ENCODE peak calls at places on chromosomes 5 and 9, in nine cellular contexts. Y is CD8-positive, alpha-beta memory T cell; Z is MM.1S; D is WERI-Rb-1; R is A673; B is fibroblast of the aortic adventitia; N is H7; P is HCT116; L is fibroblast of lung. G is an unnamed sample.

GRCh38 chr9:4490705-4491620 is 695 bp downstream of the SLC1A1 start:
- DNase-seq in R (peak; percentile 27), L (peak; percentile 8), B (no peak), Y (no peak), Z (no peak), D (peak; percentile 14), N (peak; percentile 70), P (no peak), G (peak; percentile 24)

GRCh38 chr9:72203205-72203803 is 54.1 kb downstream of the GDA start:
- DNase-seq in B (peak; percentile 23), P (peak; percentile 28), N (peak; percentile 63), Z (peak; percentile 54), L (peak; percentile 20), Y (no peak), D (peak; percentile 49), R (peak; percentile 67), G (peak; percentile 50)

GRCh38 chr5:54845567-54845941 is 139.8 kb downstream of the ESM1 start:
- DNase-seq in D (peak; percentile 24), R (peak; percentile 91), B (peak; percentile 42), Z (no peak), P (no peak), Y (no peak), L (peak; percentile 52), N (no peak), G (no peak)

GRCh38 chr5:59656351-59657254 is 236.9 kb downstream of the PDE4D start:
- DNase-seq in D (peak; percentile 40), B (no peak), P (no peak), R (no peak), L (no peak), Y (no peak), Z (no peak), N (no peak), G (peak; percentile 21)

GRCh38 chr5:164376840-164377239 is 871.4 kb downstream of the MAT2B start:
- DNase-seq in P (no peak), Z (no peak), L (no peak), D (no peak), Y (no peak), N (no peak), B (peak; percentile 32), R (no peak), G (no peak)

GRCh38 chr9:91426123-91426745 is 2.6 kb upstream of the NFIL3 start:
- DNase-seq in Z (peak; percentile 85), Y (peak; percentile 29), L (peak; percentile 66), R (peak; percentile 60), D (no peak), B (peak; percentile 63), P (peak; percentile 51), N (peak; percentile 58), G (peak; percentile 59)

GRCh38 chr5:170178814-170179213 is 54.0 kb upstream of the C5orf58 start:
- DNase-seq in Y (no peak), L (no peak), N (no peak), D (no peak), R (no peak), P (no peak), Z (no peak), B (no peak), G (no peak)

GRCh38 chr5:62938927-62939326 is 360.3 kb downstream of the LRRC70 start:
- DNase-seq in R (peak; percentile 6), Z (no peak), P (no peak), D (no peak), B (no peak), N (no peak), Y (no peak), L (no peak), G (no peak)

GRCh38 chr9:98081477-98082219 is 25.1 kb downstream of the NANS start:
- DNase-seq in Y (no peak), Z (no peak), D (no peak), N (no peak), R (no peak), P (no peak), B (no peak), L (no peak), G (no peak)

GRCh38 chr5:139312075-139312474 is 18.5 kb downstream of the MATR3 start:
- DNase-seq in R (no peak), N (no peak), Z (no peak), B (no peak), Y (no peak), P (no peak), D (no peak), L (no peak), G (no peak)

GRCh38 chr9:100595391-100596199 is 17.7 kb downstream of the CAVIN4 start:
- DNase-seq in D (peak; percentile 56), Z (peak; percentile 53), R (peak; percentile 80), B (peak; percentile 83), N (peak; percentile 51), L (peak; percentile 71), P (peak; percentile 44), Y (peak; percentile 31), G (peak; percentile 42)

GRCh38 chr9:114470121-114470520 is 35.2 kb downstream of the WHRN start:
- DNase-seq in B (no peak), Z (no peak), N (no peak), R (no peak), D (no peak), L (no peak), Y (no peak), P (no peak), G (no peak)

GRCh38 chr9:13146838-13147237 is 132.7 kb downstream of the MPDZ start:
- DNase-seq in L (peak; percentile 77), N (no peak), Y (no peak), Z (no peak), D (no peak), B (no peak), R (no peak), P (no peak), G (no peak)

GRCh38 chr5:132386644-132387286 is 17.3 kb downstream of the SLC22A5 start:
- DNase-seq in D (peak; percentile 79), P (peak; percentile 46), B (peak; percentile 81), R (peak; percentile 72), Y (peak; percentile 73), Z (peak; percentile 79), N (peak; percentile 84), L (peak; percentile 77), G (peak; percentile 91)

GRCh38 chr5:132389453-132390286 is 20.2 kb downstream of the SLC22A5 start:
- DNase-seq in R (peak; percentile 72), N (no peak), P (peak; percentile 99), B (peak; percentile 99), L (peak; percentile 98), Z (no peak), D (no peak), Y (no peak), G (no peak)

GRCh38 chr5:132388244-132389050 is 18.9 kb downstream of the SLC22A5 start:
- DNase-seq in B (peak; percentile 81), Y (no peak), Z (peak; percentile 48), D (no peak), N (no peak), L (peak; percentile 90), P (no peak), R (no peak), G (no peak)

GRCh38 chr5:132389051-132389331 is 19.5 kb downstream of the SLC22A5 start:
- DNase-seq in N (no peak), D (no peak), R (no peak), Z (no peak), L (no peak), P (no peak), B (no peak), Y (no peak), G (no peak)

DNA sequence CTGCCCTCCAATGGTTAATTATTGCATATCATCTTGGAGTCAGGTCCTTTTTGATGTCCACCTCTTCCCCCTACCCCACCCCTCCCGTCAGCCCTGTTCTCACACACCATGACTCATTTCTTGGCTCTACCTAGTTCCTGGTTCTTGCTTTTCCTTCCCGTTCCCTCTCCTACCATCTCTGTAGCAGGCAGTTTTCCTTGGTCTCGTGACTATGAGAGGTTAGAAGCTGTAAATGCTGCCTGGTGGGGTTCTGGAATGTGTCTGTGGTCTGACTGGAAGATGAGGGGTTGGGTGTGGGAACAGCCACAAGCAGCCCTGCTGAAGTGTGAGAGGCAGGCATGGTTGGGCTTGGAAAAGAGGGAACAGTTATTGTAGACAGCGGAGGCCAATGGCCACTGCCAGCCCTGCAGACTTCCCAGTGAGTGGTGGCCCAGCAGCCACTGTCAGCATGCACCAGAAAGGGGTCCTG is 18.2 kb downstream of the SLC22A5 start:
- DNase-seq in N (no peak), Y (no peak), R (no peak), D (no peak), P (peak; percentile 81), L (peak; percentile 99), Z (no peak), B (peak; percentile 99), G (no peak)
- H3K4me3 ChIP-seq in N (no peak overlapping the region), Y (no peak overlapping the region), R (no peak overlapping the region), D (no peak overlapping the region), P (peak overlapping the region; percentile 26), L (no peak overlapping the region), Z (no peak overlapping the region), B (peak overlapping the region; percentile 22), G (no peak overlapping the region)

DNA sequence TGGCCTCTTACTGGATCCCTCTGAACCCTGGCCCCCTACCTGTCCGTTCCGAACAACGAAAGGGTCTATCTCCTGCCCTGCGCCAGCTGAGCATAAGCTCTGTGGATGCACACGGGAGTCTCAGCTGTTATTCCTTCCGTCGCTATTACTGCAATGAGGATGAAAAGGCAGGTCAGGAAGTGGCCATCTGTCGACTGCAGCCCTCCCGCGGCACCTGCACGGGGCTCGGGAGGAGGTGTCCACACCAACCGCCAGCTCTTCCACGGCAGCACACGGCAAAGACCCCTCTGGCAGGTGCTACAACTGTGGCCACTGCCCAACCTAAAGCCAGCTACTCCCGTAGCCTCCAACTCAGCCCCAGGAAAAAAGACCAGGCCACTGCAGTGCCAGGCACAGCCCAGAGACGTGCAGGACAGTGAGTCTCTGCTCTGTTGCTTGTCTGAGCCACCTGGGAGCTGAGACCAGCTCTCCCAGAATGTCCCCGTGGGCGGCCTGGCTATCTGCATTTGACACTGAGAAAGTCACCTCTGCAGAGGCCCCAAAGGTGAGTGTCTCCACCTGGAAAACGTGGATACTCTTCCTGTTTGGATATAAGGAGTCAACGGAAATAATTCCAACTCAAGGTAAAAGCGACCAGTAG is 19.1 kb downstream of the CAMSAP1 start:
- DNase-seq in Y (no peak), Z (no peak), P (no peak), N (no peak), L (no peak), B (no peak), D (peak; percentile 59), R (no peak), G (no peak)
- H3K4me3 ChIP-seq in Y (peak overlapping the region; percentile 24), Z (no peak overlapping the region), P (no peak overlapping the region), N (no peak overlapping the region), L (no peak overlapping the region), B (no peak overlapping the region), D (peak overlapping the region; percentile 24), R (no peak overlapping the region), G (no peak overlapping the region)

GRCh38 chr9:88531920-88532319 is 3.1 kb upstream of the NXNL2 start:
- DNase-seq in L (no peak), D (no peak), R (peak; percentile 46), N (peak; percentile 62), P (no peak), Z (no peak), Y (no peak), B (no peak), G (no peak)
- H3K4me3 ChIP-seq in L (no peak overlapping the region), D (no peak overlapping the region), R (peak overlapping the region; percentile 53), N (peak overlapping the region; percentile 30), P (no peak overlapping the region), Z (no peak overlapping the region), Y (no peak overlapping the region), B (no peak overlapping the region), G (no peak overlapping the region)

DNA sequence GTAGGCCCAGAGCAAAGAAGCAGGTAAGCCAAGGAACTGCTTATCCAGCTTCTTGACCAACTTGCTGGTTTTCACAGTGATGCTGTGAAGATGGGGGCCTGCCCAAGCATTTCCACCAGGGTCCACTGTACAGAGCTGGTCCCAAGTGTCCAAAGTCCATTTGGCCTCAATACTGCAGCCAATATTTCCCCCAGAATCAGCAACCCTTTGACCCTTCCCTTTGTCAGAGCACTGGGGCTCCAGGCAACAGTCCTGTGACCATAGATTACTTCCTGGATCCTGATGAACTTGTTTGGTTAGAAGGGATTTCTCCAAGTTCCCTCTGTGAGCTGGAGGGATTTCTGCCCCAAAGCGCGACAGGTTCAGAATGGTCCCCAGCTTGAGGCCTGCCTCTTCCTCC is 26.3 kb downstream of the FAXDC2 start:
- DNase-seq in R (no peak), P (no peak), L (no peak), Z (no peak), D (no peak), B (no peak), N (no peak), Y (no peak), G (no peak)
- H3K4me3 ChIP-seq in R (no peak overlapping the region), P (no peak overlapping the region), L (no peak overlapping the region), Z (no peak overlapping the region), D (no peak overlapping the region), B (no peak overlapping the region), N (no peak overlapping the region), Y (no peak overlapping the region), G (no peak overlapping the region)